ENCODE peak calls at places on chromosomes 11 and 22, in five cellular contexts. One of them, this sample, is unnamed.

GRCh38 chr11:130726234-130726559 is 190.1 kb downstream of the SNX19 start:
- DNase-seq in HepG2: no peak
- DNase-seq in H1: no peak
- DNase-seq in A549: no peak
- DNase-seq in K562: no peak
- DNase-seq in this sample: peak; percentile 65

GRCh38 chr11:63511349-63511748 is 5.5 kb downstream of the LGALS12 start:
- DNase-seq in A549: no peak
- DNase-seq in K562: peak; percentile 6
- DNase-seq in H1: no peak
- DNase-seq in HepG2: no peak
- DNase-seq in this sample: no peak

GRCh38 chr11:75734491-75735180 is 17.0 kb downstream of the MOGAT2 start:
- DNase-seq in H1: no peak
- DNase-seq in HepG2: peak; percentile 50
- DNase-seq in A549: no peak
- DNase-seq in K562: no peak
- DNase-seq in this sample: no peak

GRCh38 chr22:31080848-31081649 is at the start of gene SMTN:
- DNase-seq in H1: peak; percentile 99
- DNase-seq in K562: peak; percentile 89
- DNase-seq in HepG2: peak; percentile 86
- DNase-seq in A549: peak; percentile 80
- DNase-seq in this sample: peak; percentile 85

GRCh38 chr11:110505514-110506284 is 76.0 kb downstream of the FDX1 start:
- DNase-seq in A549: no peak
- DNase-seq in K562: no peak
- DNase-seq in HepG2: no peak
- DNase-seq in H1: no peak
- DNase-seq in this sample: no peak

GRCh38 chr11:63866211-63866610 is 27.3 kb downstream of the MARK2 start:
- DNase-seq in A549: no peak
- DNase-seq in HepG2: no peak
- DNase-seq in K562: no peak
- DNase-seq in H1: no peak
- DNase-seq in this sample: peak; percentile 61

GRCh38 chr22:29503811-29504372 is 23.9 kb downstream of the NEFH start:
- DNase-seq in A549: peak; percentile 45
- DNase-seq in H1: no peak
- DNase-seq in HepG2: no peak
- DNase-seq in K562: peak; percentile 71
- DNase-seq in this sample: peak; percentile 79

GRCh38 chr22:30192427-30192826 is 54.1 kb downstream of the LIF start:
- DNase-seq in K562: no peak
- DNase-seq in HepG2: no peak
- DNase-seq in A549: no peak
- DNase-seq in H1: no peak
- DNase-seq in this sample: no peak

GRCh38 chr22:46660604-46661201 is 40.5 kb downstream of the GRAMD4 start:
- DNase-seq in HepG2: peak; percentile 41
- DNase-seq in H1: no peak
- DNase-seq in K562: no peak
- DNase-seq in A549: no peak
- DNase-seq in this sample: no peak

GRCh38 chr11:77096591-77097019 is 6.0 kb upstream of the OMP start:
- DNase-seq in H1: no peak
- DNase-seq in HepG2: no peak
- DNase-seq in K562: no peak
- DNase-seq in A549: no peak
- DNase-seq in this sample: no peak

GRCh38 chr22:39237276-39238123 is 7.3 kb downstream of the PDGFB start:
- DNase-seq in A549: no peak
- DNase-seq in H1: no peak
- DNase-seq in HepG2: no peak
- DNase-seq in K562: no peak
- DNase-seq in this sample: no peak

GRCh38 chr11:85530596-85530995 is 96.5 kb downstream of the DLG2 start:
- DNase-seq in HepG2: no peak
- DNase-seq in H1: no peak
- DNase-seq in A549: no peak
- DNase-seq in K562: no peak
- DNase-seq in this sample: no peak

GRCh38 chr11:111737877-111738205 is 28.3 kb downstream of the PPP2R1B start:
- DNase-seq in A549: no peak
- DNase-seq in K562: no peak
- DNase-seq in HepG2: no peak
- DNase-seq in H1: no peak
- DNase-seq in this sample: no peak

GRCh38 chr22:21032037-21032842 is at the start of gene SLC7A4:
- DNase-seq in HepG2: no peak
- DNase-seq in A549: no peak
- DNase-seq in H1: peak; percentile 67
- DNase-seq in K562: no peak
- DNase-seq in this sample: no peak

GRCh38 chr22:43338766-43339345 is 4.3 kb downstream of the SCUBE1 start:
- DNase-seq in H1: no peak
- DNase-seq in A549: no peak
- DNase-seq in K562: no peak
- DNase-seq in HepG2: no peak
- DNase-seq in this sample: no peak

GRCh38 chr22:40156001-40156516 is 21.7 kb upstream of the TNRC6B start:
- DNase-seq in H1: peak; percentile 51
- DNase-seq in K562: peak; percentile 68
- DNase-seq in A549: peak; percentile 80
- DNase-seq in HepG2: peak; percentile 93
- DNase-seq in this sample: peak; percentile 85

GRCh38 chr11:122186439-122187080 is 70.5 kb upstream of the BLID start:
- DNase-seq in HepG2: no peak
- DNase-seq in A549: peak; percentile 87
- DNase-seq in H1: no peak
- DNase-seq in K562: no peak
- DNase-seq in this sample: peak; percentile 97

GRCh38 chr22:23893446-23893956 is 682 bp upstream of the MIF start:
- DNase-seq in K562: no peak
- DNase-seq in A549: no peak
- DNase-seq in H1: no peak
- DNase-seq in HepG2: no peak
- DNase-seq in this sample: no peak

GRCh38 chr11:34749666-34750659 is 129.1 kb downstream of the EHF start:
- DNase-seq in A549: no peak
- DNase-seq in H1: no peak
- DNase-seq in K562: no peak
- DNase-seq in HepG2: no peak
- DNase-seq in this sample: peak; percentile 68

GRCh38 chr11:103581680-103582265 is 454.7 kb upstream of the DDI1 start:
- DNase-seq in HepG2: no peak
- DNase-seq in A549: no peak
- DNase-seq in K562: no peak
- DNase-seq in H1: no peak
- DNase-seq in this sample: peak; percentile 35

GRCh38 chr11:4185561-4185960 is 91.0 kb downstream of the RRM1 start:
- DNase-seq in A549: no peak
- DNase-seq in H1: no peak
- DNase-seq in K562: no peak
- DNase-seq in HepG2: no peak
- DNase-seq in this sample: no peak

GRCh38 chr11:107704432-107704831 is 7.4 kb downstream of the SLN start:
- DNase-seq in K562: no peak
- DNase-seq in HepG2: no peak
- DNase-seq in H1: no peak
- DNase-seq in A549: peak; percentile 65
- DNase-seq in this sample: peak; percentile 61

GRCh38 chr11:104254347-104254746 is 90.4 kb upstream of the PDGFD start:
- DNase-seq in K562: peak; percentile 17
- DNase-seq in H1: peak; percentile 87
- DNase-seq in HepG2: peak; percentile 24
- DNase-seq in A549: peak; percentile 26
- DNase-seq in this sample: no peak

GRCh38 chr22:42439821-42440674 is 7.8 kb upstream of the NFAM1 start:
- DNase-seq in A549: no peak
- DNase-seq in H1: no peak
- DNase-seq in K562: no peak
- DNase-seq in HepG2: no peak
- DNase-seq in this sample: peak; percentile 49

GRCh38 chr11:70065318-70066135 is 12.6 kb upstream of the ANO1 start:
- DNase-seq in HepG2: no peak
- DNase-seq in H1: peak; percentile 38
- DNase-seq in A549: no peak
- DNase-seq in K562: no peak
- DNase-seq in this sample: no peak

GRCh38 chr11:47786373-47786772 is 19.2 kb upstream of the FNBP4 start:
- DNase-seq in K562: no peak
- DNase-seq in H1: no peak
- DNase-seq in HepG2: no peak
- DNase-seq in A549: no peak
- DNase-seq in this sample: peak; percentile 50

GRCh38 chr11:118295834-118296454 is 8.6 kb upstream of the CD3E start:
- DNase-seq in K562: peak; percentile 32
- DNase-seq in HepG2: peak; percentile 28
- DNase-seq in A549: no peak
- DNase-seq in H1: no peak
- DNase-seq in this sample: peak; percentile 12

GRCh38 chr11:20962581-20962980 is 293.2 kb downstream of the NELL1 start:
- DNase-seq in H1: no peak
- DNase-seq in HepG2: no peak
- DNase-seq in K562: no peak
- DNase-seq in A549: no peak
- DNase-seq in this sample: no peak

GRCh38 chr11:57798905-57799559 is 37.4 kb downstream of the CTNND1 start:
- DNase-seq in H1: no peak
- DNase-seq in K562: peak; percentile 36
- DNase-seq in HepG2: peak; percentile 69
- DNase-seq in A549: peak; percentile 67
- DNase-seq in this sample: peak; percentile 52

GRCh38 chr11:62033191-62034044 is 66.0 kb upstream of the FTH1 start:
- DNase-seq in H1: no peak
- DNase-seq in A549: no peak
- DNase-seq in HepG2: peak; percentile 15
- DNase-seq in K562: peak; percentile 40
- DNase-seq in this sample: no peak

GRCh38 chr11:123264431-123264780 is 69.4 kb upstream of the CLMP start:
- DNase-seq in A549: no peak
- DNase-seq in H1: no peak
- DNase-seq in HepG2: no peak
- DNase-seq in K562: no peak
- DNase-seq in this sample: no peak

GRCh38 chr11:59859695-59860094 is 6.6 kb downstream of the TCN1 start:
- DNase-seq in H1: no peak
- DNase-seq in A549: no peak
- DNase-seq in HepG2: no peak
- DNase-seq in K562: no peak
- DNase-seq in this sample: no peak

GRCh38 chr11:2838091-2838490 is 47.5 kb downstream of the CDKN1C start:
- DNase-seq in H1: no peak
- DNase-seq in HepG2: no peak
- DNase-seq in A549: no peak
- DNase-seq in K562: no peak
- DNase-seq in this sample: no peak

GRCh38 chr11:13261600-13262061 is 16.0 kb upstream of the BMAL1 start:
- DNase-seq in K562: no peak
- DNase-seq in A549: peak; percentile 84
- DNase-seq in HepG2: no peak
- DNase-seq in H1: no peak
- DNase-seq in this sample: peak; percentile 87
- TF ChIP-seq MAFK in K562: no peak
- TF ChIP-seq MAFK in A549: no peak
- TF ChIP-seq MAFK in HepG2: no peak
- TF ChIP-seq MAFK in H1: no peak
- TF ChIP-seq MAFK in this sample: no peak

DNA sequence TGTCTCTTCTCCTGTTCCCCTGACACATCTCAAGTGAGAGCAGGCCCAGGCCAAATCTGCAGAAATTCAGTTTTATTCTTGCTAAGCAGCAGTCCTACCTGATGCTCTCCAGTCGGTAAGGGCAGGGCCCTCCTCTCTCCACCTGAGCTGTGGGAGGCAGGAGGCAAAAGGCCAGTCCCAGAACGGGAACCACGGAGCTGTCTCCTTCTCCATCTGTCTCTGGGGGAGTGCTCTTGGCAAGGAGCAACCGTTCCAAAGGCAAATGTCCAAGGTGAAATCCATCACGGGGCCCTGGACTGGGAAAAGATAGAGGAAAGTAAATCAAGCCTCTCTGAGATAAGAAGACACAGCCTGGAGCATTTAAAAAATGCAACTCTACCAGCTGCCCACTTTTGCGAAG is 65.2 kb upstream of the CDON start:
- DNase-seq in H1: peak; percentile 50
- DNase-seq in A549: no peak
- DNase-seq in HepG2: no peak
- DNase-seq in K562: no peak
- DNase-seq in this sample: no peak
- TF ChIP-seq MAFK in H1: no peak
- TF ChIP-seq MAFK in A549: no peak
- TF ChIP-seq MAFK in HepG2: no peak
- TF ChIP-seq MAFK in K562: no peak
- TF ChIP-seq MAFK in this sample: no peak

GRCh38 chr22:37547249-37547741 is 13.0 kb upstream of the CDC42EP1 start:
- DNase-seq in K562: no peak
- DNase-seq in A549: no peak
- DNase-seq in HepG2: no peak
- DNase-seq in H1: no peak
- DNase-seq in this sample: no peak
- TF ChIP-seq MAFK in K562: no peak
- TF ChIP-seq MAFK in A549: no peak
- TF ChIP-seq MAFK in HepG2: no peak
- TF ChIP-seq MAFK in H1: no peak
- TF ChIP-seq MAFK in this sample: no peak

DNA sequence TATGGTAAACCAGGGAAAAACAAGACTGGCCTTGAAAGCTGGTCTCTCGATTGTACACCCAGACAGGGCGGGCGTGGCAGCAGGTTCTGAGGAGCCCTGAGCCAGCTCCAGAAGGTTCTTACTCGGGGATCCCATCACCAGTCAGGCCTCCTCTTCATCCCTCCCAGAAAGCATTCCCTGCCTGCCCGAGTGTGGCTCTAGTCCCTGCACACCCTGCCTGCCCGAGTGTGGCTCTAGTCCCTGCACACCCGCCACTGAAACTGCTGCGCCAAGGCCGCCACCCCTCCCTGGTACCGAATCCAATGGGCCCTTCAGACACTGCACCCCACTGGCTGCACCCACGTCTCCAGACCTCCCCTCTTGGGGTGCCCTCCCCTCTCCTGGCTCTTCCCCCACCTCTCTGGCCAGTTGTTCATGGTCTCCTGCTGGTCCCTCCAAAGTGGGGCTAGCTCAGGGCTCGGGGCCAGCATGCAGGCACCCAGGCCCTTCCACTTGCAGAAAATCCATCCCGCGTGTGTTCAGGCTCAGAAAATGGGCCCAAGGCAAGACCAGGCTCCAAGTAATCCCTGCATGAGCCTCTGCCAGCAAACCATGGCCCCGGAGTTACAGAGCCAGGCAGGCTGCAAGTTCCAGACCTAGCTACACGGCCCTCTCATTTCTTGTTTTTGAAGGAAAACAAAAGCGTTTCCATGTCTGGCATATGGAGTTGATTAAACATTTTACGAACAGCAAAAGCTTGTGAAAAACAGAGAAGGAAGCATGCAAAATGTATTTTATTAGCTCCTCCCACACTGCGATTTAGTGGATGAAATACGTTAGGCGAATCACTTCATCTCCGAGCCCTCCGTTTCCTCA is 29.9 kb downstream of the KIAA0930 start:
- DNase-seq in A549: no peak
- DNase-seq in H1: no peak
- DNase-seq in HepG2: no peak
- DNase-seq in K562: no peak
- DNase-seq in this sample: no peak
- TF ChIP-seq MAFK in A549: no peak
- TF ChIP-seq MAFK in H1: no peak
- TF ChIP-seq MAFK in HepG2: no peak
- TF ChIP-seq MAFK in K562: no peak
- TF ChIP-seq MAFK in this sample: no peak